ENCODE peak calls at places on chromosomes 7 and 10, in six cellular contexts. B is NCI-H2107; H is NCI-H774; Z is astrocyte of the hippocampus; X is stimulated activated CD8-positive, alpha-beta memory T cell treated with anti-CD3 and anti-CD28 coated beads, Interleukin-2, amount 100 ng/mL, for 1 hour; A is neuronal stem cell. R is an unnamed sample.
A peak's percentile ranks its signal among the peaks of the same experiment; 100 is the strongest.

GRCh38 chr7:88347098-88347497 is 40.4 kb upstream of the STEAP4 start:
- DNase-seq in A (no peak), B (no peak), X (no peak), H (no peak), Z (no peak), R (no peak)

GRCh38 chr10:4662576-4663161 is 163.3 kb upstream of the AKR1E2 start:
- DNase-seq in B (no peak), X (no peak), H (no peak), Z (peak; percentile 56), A (no peak), R (no peak)

GRCh38 chr7:131653418-131654248 is 97.2 kb upstream of the PODXL start:
- DNase-seq in X (no peak), A (no peak), H (no peak), Z (peak; percentile 32), B (no peak), R (no peak)

GRCh38 chr7:105932835-105933477 is 30.1 kb upstream of the CDHR3 start:
- DNase-seq in B (peak; percentile 41), Z (peak; percentile 64), H (no peak), X (no peak), A (peak; percentile 11), R (no peak)

GRCh38 chr7:28516390-28517145 is 104.2 kb downstream of the CREB5 start:
- DNase-seq in Z (no peak), X (no peak), B (no peak), H (no peak), A (no peak), R (no peak)

GRCh38 chr7:81769891-81770818 is at the start of gene HGF:
- DNase-seq in B (no peak), A (no peak), Z (peak; percentile 42), H (no peak), X (no peak), R (no peak)

GRCh38 chr7:151129141-151129835 is 38.2 kb downstream of the GBX1 start:
- DNase-seq in H (no peak), A (no peak), Z (no peak), X (no peak), B (no peak), R (no peak)

GRCh38 chr10:122715576-122715975 is 15.9 kb upstream of the C10orf120 start:
- DNase-seq in A (no peak), H (no peak), Z (no peak), B (no peak), X (no peak), R (no peak)

GRCh38 chr7:66016131-66016461 is 34.1 kb upstream of the GUSB start:
- DNase-seq in H (no peak), A (no peak), B (no peak), X (no peak), Z (peak; percentile 70), R (no peak)

GRCh38 chr7:22992874-22993840 is 20.8 kb downstream of the HYCC1 start:
- DNase-seq in X (no peak), Z (no peak), H (no peak), B (no peak), A (no peak), R (no peak)

GRCh38 chr7:4561775-4562174 is 120.3 kb upstream of the FOXK1 start:
- DNase-seq in B (no peak), X (no peak), A (peak; percentile 1), H (no peak), Z (no peak), R (no peak)

GRCh38 chr7:151426906-151427704 is 12.8 kb downstream of the CRYGN start:
- DNase-seq in Z (peak; percentile 48), X (no peak), H (no peak), B (no peak), A (no peak), R (no peak)

GRCh38 chr10:58424176-58424575 is 39.0 kb downstream of the TFAM start:
- DNase-seq in A (no peak), B (no peak), Z (peak; percentile 51), X (no peak), H (no peak), R (no peak)

GRCh38 chr7:64114791-64115190 is 69.6 kb downstream of the ZNF727 start:
- DNase-seq in B (no peak), Z (no peak), X (no peak), H (no peak), A (no peak), R (no peak)

GRCh38 chr10:127600479-127600878 is 51.4 kb downstream of the NPS start:
- DNase-seq in Z (peak; percentile 18), H (no peak), A (peak; percentile 44), B (no peak), X (no peak), R (no peak)

GRCh38 chr7:34673066-34673465 is 15.0 kb downstream of the NPSR1 start:
- DNase-seq in X (no peak), H (no peak), Z (no peak), B (no peak), A (no peak), R (no peak)

GRCh38 chr10:104080762-104081161 is 4.9 kb downstream of the COL17A1 start:
- DNase-seq in A (peak; percentile 47), X (no peak), B (peak; percentile 19), H (peak; percentile 45), Z (no peak), R (peak; percentile 87)

GRCh38 chr7:69395072-69395714 is 203.1 kb upstream of the AUTS2 start:
- DNase-seq in B (no peak), X (no peak), Z (peak; percentile 93), H (no peak), A (no peak), R (no peak)

GRCh38 chr7:94701555-94701973 is 45.6 kb upstream of the SGCE start:
- DNase-seq in B (no peak), H (no peak), Z (peak; percentile 83), X (no peak), A (peak; percentile 50), R (peak; percentile 31)

GRCh38 chr7:151141855-151142685 is 25.4 kb downstream of the GBX1 start:
- DNase-seq in X (no peak), B (no peak), A (no peak), Z (no peak), H (no peak), R (no peak)

R was measured in DMS153.